ENCODE peak calls at places on chromosomes 13 and 19, in seven cellular contexts. I is T-helper 9 cell; T is glutamatergic neuron; H is AG04449; K is Right ventricle myocardium superior; O is NCI-H1105; L is activated CD4-positive, CD25-positive, alpha-beta regulatory T cell treated with anti-CD3 and anti-CD28 coated beads, Interleukin-2, amount 50 U/mL, for 16 hours. E is an unnamed sample.

GRCh38 chr19:14775855-14776254 is 2.5 kb downstream of the ADGRE2 start:
- DNase-seq in L (no peak), O (no peak), T (no peak), K (peak; percentile 60), I (no peak), H (no peak), E (no peak)

GRCh38 chr19:30757836-30758617 is 385.8 kb downstream of the ZNF536 start:
- DNase-seq in I (no peak), L (no peak), K (no peak), T (no peak), O (no peak), H (no peak), E (no peak)

GRCh38 chr19:3186377-3186688 is 603 bp downstream of the NCLN start:
- DNase-seq in I (no peak), O (no peak), L (no peak), K (no peak), T (no peak), H (no peak), E (no peak)

GRCh38 chr13:35694549-35695233 is 218.2 kb upstream of the MAB21L1 start:
- DNase-seq in I (no peak), O (no peak), L (no peak), H (no peak), K (no peak), T (no peak), E (no peak)

GRCh38 chr13:47455581-47455980 is 545.5 kb downstream of the SUCLA2 start:
- DNase-seq in I (no peak), O (no peak), L (no peak), H (no peak), K (no peak), T (no peak), E (no peak)

GRCh38 chr19:13297023-13297422 is 146.8 kb downstream of the IER2 start:
- DNase-seq in H (no peak), K (no peak), T (no peak), I (no peak), O (no peak), L (no peak), E (no peak)

GRCh38 chr13:85405316-85405897 is 393.8 kb downstream of the SLITRK6 start:
- DNase-seq in K (no peak), L (no peak), O (no peak), H (no peak), T (no peak), I (no peak), E (no peak)

GRCh38 chr19:35349614-35350521 is 2.2 kb downstream of the FFAR1 start:
- DNase-seq in O (no peak), H (no peak), L (no peak), T (no peak), K (no peak), I (no peak), E (no peak)

E was measured in NCI-H2171 treated with DMSO at 0.1 percent for 48 hours.